ENCODE peak calls at places on chromosomes 3 and 15, in five cellular contexts. E is DND-41; J is endothelial cell of umbilical vein; Y is CD4-positive, alpha-beta T cell; R is LNCaP clone FGC. S is an unnamed sample.

GRCh38 chr3:3212781-3213416 is 33.4 kb upstream of the CRBN start:
- DNase-seq in E (no peak), J (no peak), Y (no peak), R (no peak), S (no peak)

GRCh38 chr3:101675709-101676218 is 1.2 kb downstream of the ZBTB11 start:
- DNase-seq in E (peak), J (no peak), Y (no peak), R (no peak), S (no peak)

GRCh38 chr15:89551502-89551901 is 23.8 kb upstream of the TICRR start:
- DNase-seq in E (no peak), J (peak), Y (no peak), R (no peak), S (no peak)

GRCh38 chr3:180294282-180295027 is 257.7 kb upstream of the PEX5L start:
- DNase-seq in E (no peak), J (no peak), Y (no peak), R (no peak), S (no peak)

GRCh38 chr15:26736502-26737248 is 36.2 kb downstream of the GABRB3 start:
- DNase-seq in E (no peak), J (no peak), Y (no peak), R (no peak), S (no peak)

GRCh38 chr3:194485876-194486539 is 794 bp downstream of the ATP13A3 start:
- DNase-seq in E (peak), J (peak), Y (peak), R (no peak), S (no peak)

GRCh38 chr3:46664188-46664970 is 29.1 kb downstream of the ALS2CL start:
- DNase-seq in E (no peak), J (no peak), Y (peak), R (no peak), S (no peak)

GRCh38 chr3:119786409-119786808 is 4.5 kb downstream of the NR1I2 start:
- DNase-seq in E (no peak), J (no peak), Y (no peak), R (peak), S (no peak)

GRCh38 chr15:52491460-52491859 is 37.2 kb downstream of the MYO5A start:
- DNase-seq in E (no peak), J (peak), Y (no peak), R (no peak), S (no peak)

GRCh38 chr3:12476238-12476897 is 7.9 kb upstream of the TSEN2 start:
- DNase-seq in E (no peak), J (peak), Y (no peak), R (no peak), S (no peak)

GRCh38 chr15:71106802-71107500 is 8.3 kb upstream of the THSD4 start:
- DNase-seq in E (no peak), J (no peak), Y (no peak), R (no peak), S (no peak)

GRCh38 chr15:71105444-71105843 is 9.8 kb upstream of the THSD4 start:
- DNase-seq in E (no peak), J (no peak), Y (no peak), R (no peak), S (no peak)

GRCh38 chr15:71098920-71099319 is 16.4 kb upstream of the THSD4 start:
- DNase-seq in E (no peak), J (no peak), Y (no peak), R (no peak), S (no peak)

GRCh38 chr15:71104636-71105035 is 10.6 kb upstream of the THSD4 start:
- DNase-seq in E (no peak), J (no peak), Y (no peak), R (no peak), S (no peak)

GRCh38 chr15:71103102-71103676 is 12.1 kb upstream of the THSD4 start:
- DNase-seq in E (peak), J (peak), Y (no peak), R (no peak), S (peak)
- TF ChIP-seq CTCF in E (peak), J (peak), Y (no peak), R (peak), S (peak)

DNA sequence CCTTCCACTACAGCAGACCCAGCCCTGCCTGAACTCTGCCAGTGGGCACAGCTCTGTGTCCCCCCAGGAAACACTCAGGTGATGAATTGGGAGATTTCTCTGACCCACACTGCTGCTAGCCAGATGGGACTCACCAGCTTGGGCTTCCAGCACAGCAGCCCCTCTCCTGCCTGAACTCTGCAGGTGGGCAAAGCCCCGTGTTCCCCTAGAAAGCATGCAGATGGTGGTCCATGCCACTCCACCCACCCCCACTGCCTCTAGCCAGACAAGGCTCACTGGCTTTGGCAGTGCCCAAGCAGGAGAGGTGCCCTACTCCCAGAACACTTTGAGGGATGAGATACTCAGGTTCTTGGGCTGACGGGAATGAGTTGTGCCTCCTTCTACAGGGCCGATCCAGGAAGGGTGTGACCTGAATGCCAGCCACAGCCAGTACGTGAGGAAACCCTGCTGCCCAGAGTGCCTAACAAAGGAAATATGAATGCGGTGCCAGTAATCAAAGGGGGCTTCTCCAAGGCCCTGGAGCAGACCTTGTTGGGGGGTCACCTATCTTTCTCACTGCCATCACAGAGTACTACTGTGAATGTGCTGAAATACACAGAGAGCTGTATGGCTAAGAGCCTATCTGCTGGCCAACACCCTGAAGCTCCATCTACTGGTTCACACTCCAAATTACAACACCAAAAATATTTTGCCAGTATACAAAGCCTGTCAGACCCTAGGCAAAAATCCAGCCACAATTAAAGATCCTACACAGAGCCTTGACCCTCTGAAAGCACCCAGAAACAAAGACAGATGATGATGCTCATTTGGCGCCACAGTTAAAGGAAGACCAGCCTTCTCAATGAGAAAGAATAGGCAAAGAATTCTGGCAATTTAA is 61.9 kb downstream of the BTLA start:
- DNase-seq in E (peak), J (peak), Y (no peak), R (peak), S (no peak)
- TF ChIP-seq CTCF in E (peak), J (peak), Y (peak), R (peak), S (peak)

DNA sequence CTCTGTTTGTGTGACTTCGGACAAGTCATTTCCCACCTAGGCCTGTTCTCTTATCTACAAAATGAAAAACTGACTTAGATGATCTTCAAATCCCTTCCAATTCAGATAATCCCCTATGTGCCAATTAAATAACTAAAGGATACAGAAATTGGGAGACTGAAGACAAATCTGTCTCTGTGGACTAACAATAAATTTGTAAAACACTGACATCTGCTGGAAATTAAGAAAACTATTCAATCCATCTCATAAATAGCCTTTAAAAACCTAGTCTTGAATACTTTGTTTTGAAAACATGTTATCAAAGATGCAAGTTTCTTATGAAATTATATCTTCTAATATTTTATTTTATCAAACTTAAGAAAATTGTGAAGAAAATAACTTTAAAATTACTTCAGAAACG is 38.3 kb downstream of the MTHFS start:
- DNase-seq in E (no peak), J (no peak), Y (no peak), R (no peak), S (no peak)
- TF ChIP-seq CTCF in E (peak), J (no peak), Y (no peak), R (peak), S (peak)

GRCh38 chr3:109224333-109224732 is 87.8 kb downstream of the C3orf85 start:
- DNase-seq in E (no peak), J (no peak), Y (no peak), R (peak), S (no peak)
- TF ChIP-seq CTCF in E (peak), J (no peak), Y (no peak), R (peak), S (no peak)

GRCh38 chr15:63504979-63505841 is 817 bp downstream of the USP3 start:
- DNase-seq in E (peak), J (peak), Y (peak), R (peak), S (peak)
- TF ChIP-seq CTCF in E (peak), J (peak), Y (peak), R (peak), S (peak)

GRCh38 chr3:177751770-177752169 is 554.5 kb upstream of the TBL1XR1 start:
- DNase-seq in E (no peak), J (no peak), Y (no peak), R (no peak), S (no peak)

GRCh38 chr3:177750436-177750835 is 553.2 kb upstream of the TBL1XR1 start:
- DNase-seq in E (no peak), J (no peak), Y (no peak), R (no peak), S (no peak)

GRCh38 chr3:177752841-177753240 is 555.6 kb upstream of the TBL1XR1 start:
- DNase-seq in E (no peak), J (no peak), Y (no peak), R (no peak), S (no peak)

GRCh38 chr3:177746259-177747021 is 549.2 kb upstream of the TBL1XR1 start:
- DNase-seq in E (no peak), J (no peak), Y (no peak), R (no peak), S (no peak)

GRCh38 chr3:177749836-177750235 is 552.6 kb upstream of the TBL1XR1 start:
- DNase-seq in E (no peak), J (no peak), Y (no peak), R (no peak), S (no peak)
- TF ChIP-seq CTCF in E (no peak), J (no peak), Y (no peak), R (no peak), S (no peak)

GRCh38 chr15:58118272-58118671 is 19.9 kb upstream of the AQP9 start:
- DNase-seq in E (no peak), J (no peak), Y (no peak), R (no peak), S (no peak)

GRCh38 chr15:58114388-58114787 is 23.8 kb upstream of the AQP9 start:
- DNase-seq in E (no peak), J (no peak), Y (no peak), R (no peak), S (no peak)

GRCh38 chr15:58114812-58115211 is 23.4 kb upstream of the AQP9 start:
- DNase-seq in E (no peak), J (no peak), Y (no peak), R (no peak), S (no peak)

GRCh38 chr15:58117619-58118018 is 20.6 kb upstream of the AQP9 start:
- DNase-seq in E (no peak), J (no peak), Y (no peak), R (no peak), S (no peak)

GRCh38 chr15:58115692-58116091 is 22.5 kb upstream of the AQP9 start:
- DNase-seq in E (no peak), J (peak), Y (no peak), R (peak), S (no peak)
- TF ChIP-seq CTCF in E (peak), J (peak), Y (no peak), R (peak), S (no peak)

DNA sequence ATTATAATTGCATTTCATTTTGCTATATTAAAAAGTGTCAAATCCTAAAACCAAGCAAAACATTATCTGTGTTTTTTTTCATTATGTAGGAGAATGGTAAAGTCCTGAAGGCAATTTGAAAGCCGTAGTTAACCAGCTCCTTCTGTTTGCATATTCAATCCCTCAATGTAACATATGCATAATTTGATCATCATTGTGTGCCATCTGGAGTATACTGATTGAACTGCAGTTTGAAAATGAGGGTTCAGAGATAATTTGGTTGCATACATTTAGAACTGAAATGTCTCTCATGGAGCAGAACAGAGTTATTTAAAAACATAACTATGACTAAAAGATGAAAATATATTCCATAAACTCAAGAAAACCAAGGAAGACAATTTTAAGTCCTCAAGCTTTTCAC is 518.6 kb downstream of the GBE1 start:
- DNase-seq in E (no peak), J (peak), Y (no peak), R (no peak), S (no peak)
- TF ChIP-seq CTCF in E (peak), J (peak), Y (no peak), R (peak), S (peak)

DNA sequence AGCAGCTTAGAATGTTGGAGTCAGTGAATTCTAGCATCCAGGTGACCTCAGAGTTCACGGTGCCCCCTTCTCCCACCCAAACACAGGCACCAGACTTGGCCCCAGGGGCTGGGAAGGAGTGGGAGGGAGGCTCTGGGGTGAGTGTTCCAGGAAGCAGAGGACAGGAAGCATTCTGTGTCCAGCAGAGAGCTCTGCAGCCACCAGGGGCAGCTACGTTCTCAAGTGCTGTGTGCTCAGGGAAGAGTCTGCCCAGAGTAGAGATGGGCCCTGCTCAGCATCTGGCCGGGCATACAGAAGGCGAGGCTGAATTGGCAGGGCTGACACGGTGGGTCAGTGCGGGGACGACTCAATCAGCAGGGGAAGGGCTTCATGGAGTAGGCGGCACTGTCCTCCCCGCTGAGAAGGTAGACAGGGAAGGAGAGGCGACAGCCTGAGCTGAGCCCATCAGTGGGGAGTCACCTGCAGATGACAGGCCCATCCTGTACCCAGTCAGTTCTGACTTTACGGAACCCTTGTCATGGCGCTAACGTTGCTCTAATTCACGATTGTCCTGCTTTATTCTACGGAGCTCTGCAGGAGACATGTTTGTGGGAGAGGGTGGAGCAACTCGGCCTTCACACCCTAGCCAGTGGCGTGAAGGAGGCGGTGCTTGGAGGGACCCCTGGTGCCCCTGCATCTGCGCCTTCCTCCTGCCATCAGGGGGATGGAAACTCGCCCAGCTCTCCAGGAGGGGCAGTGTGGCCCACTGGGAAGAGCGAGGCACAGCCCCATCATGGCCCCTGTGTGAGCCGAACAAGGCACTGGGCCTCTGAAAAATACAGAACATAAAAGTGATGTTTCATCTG is 82.1 kb downstream of the C3orf70 start:
- DNase-seq in E (no peak), J (peak), Y (no peak), R (peak), S (peak)
- TF ChIP-seq CTCF in E (no peak), J (peak), Y (no peak), R (peak), S (peak)